ENCODE peak calls at places on chromosomes 7 and 10, in ten cellular contexts. J is hepatic stellate cell; B is NCI-H2081; K is astrocyte of the spinal cord; P is MV-4-11; R is CD4-positive, alpha-beta T cell; V is AG08395; Q is NCI-H526 treated with DMSO at 0.1 percent for 48 hours; T is fibroblast of lung; Z is type B pancreatic cell. L is an unnamed sample.

GRCh38 chr7:1814089-1814811 is 144.2 kb downstream of the ELFN1 start:
- DNase-seq in Z (peak; percentile 67), R (no peak), V (no peak), P (no peak), K (no peak), J (no peak), B (no peak), T (no peak), Q (no peak), L (no peak)

GRCh38 chr10:18681971-18682403 is 22.8 kb downstream of the ARL5B start:
- DNase-seq in Q (no peak), J (no peak), P (no peak), K (peak; percentile 53), Z (no peak), R (no peak), V (peak; percentile 25), T (no peak), B (no peak), L (no peak)

GRCh38 chr10:125281091-125281490 is 120.7 kb upstream of the CTBP2 start:
- DNase-seq in R (no peak), Q (no peak), B (no peak), J (no peak), K (no peak), T (no peak), V (no peak), P (no peak), Z (no peak), L (no peak)

GRCh38 chr10:72084094-72084459 is 4.3 kb downstream of the SPOCK2 start:
- DNase-seq in Z (no peak), K (no peak), J (no peak), V (no peak), P (no peak), R (peak; percentile 49), B (no peak), Q (no peak), T (no peak), L (no peak)

GRCh38 chr7:84022686-84023308 is 171.8 kb downstream of the SEMA3A start:
- DNase-seq in T (no peak), J (no peak), B (peak; percentile 92), R (no peak), P (no peak), K (no peak), Z (no peak), Q (peak; percentile 56), V (no peak), L (no peak)

GRCh38 chr7:55280031-55280454 is 85.1 kb upstream of the LANCL2 start:
- DNase-seq in J (peak; percentile 71), B (peak; percentile 61), R (peak; percentile 45), Q (peak; percentile 55), T (peak; percentile 76), K (peak; percentile 70), V (peak; percentile 84), Z (no peak), P (peak; percentile 56), L (peak; percentile 90)

GRCh38 chr10:31096161-31096560 is 64.5 kb upstream of the ZNF438 start:
- DNase-seq in B (no peak), J (no peak), V (no peak), R (no peak), Z (no peak), P (no peak), Q (no peak), T (no peak), K (no peak), L (no peak)

GRCh38 chr7:99448855-99449254 is 10.1 kb downstream of the CPSF4 start:
- DNase-seq in P (no peak), R (no peak), J (no peak), Q (no peak), V (no peak), K (no peak), Z (no peak), T (no peak), B (no peak), L (no peak)

GRCh38 chr7:138549082-138549481 is 89.0 kb downstream of the TRIM24 start:
- DNase-seq in Q (no peak), P (no peak), Z (no peak), V (no peak), R (no peak), B (no peak), K (no peak), T (peak; percentile 6), J (no peak), L (no peak)

GRCh38 chr10:127464561-127464960 is 84.5 kb upstream of the NPS start:
- DNase-seq in Q (no peak), V (no peak), P (no peak), T (no peak), J (no peak), K (no peak), B (no peak), R (no peak), Z (no peak), L (no peak)

GRCh38 chr7:144653449-144653848 is 182.4 kb downstream of the TPK1 start:
- DNase-seq in B (no peak), Q (no peak), J (no peak), K (no peak), R (no peak), Z (no peak), T (no peak), P (peak; percentile 11), V (no peak), L (no peak)

GRCh38 chr7:114977277-114977676 is 55.4 kb downstream of the MDFIC start:
- DNase-seq in V (no peak), T (no peak), B (no peak), J (no peak), Q (no peak), K (no peak), R (no peak), P (no peak), Z (no peak), L (no peak)

GRCh38 chr10:3231951-3232730 is 59.6 kb upstream of the PITRM1 start:
- DNase-seq in Q (no peak), J (peak; percentile 59), R (no peak), B (no peak), K (peak; percentile 80), V (peak; percentile 14), Z (no peak), P (no peak), T (peak; percentile 41), L (no peak)

GRCh38 chr10:88820990-88821389 is 18.5 kb downstream of the LIPM start:
- DNase-seq in J (peak; percentile 6), T (peak; percentile 94), P (no peak), R (no peak), Z (no peak), V (peak; percentile 47), K (peak; percentile 65), B (peak; percentile 11), Q (no peak), L (no peak)

GRCh38 chr7:93894426-93894825 is 3.9 kb upstream of the TFPI2 start:
- DNase-seq in K (no peak), B (no peak), T (no peak), P (no peak), V (no peak), Q (no peak), Z (no peak), R (no peak), J (peak; percentile 9), L (no peak)

GRCh38 chr10:79239275-79239779 is 107.9 kb upstream of the PPIF start:
- DNase-seq in R (no peak), T (peak; percentile 42), B (no peak), P (peak; percentile 27), V (peak; percentile 66), Q (no peak), Z (no peak), K (peak; percentile 37), J (peak; percentile 68), L (no peak)

GRCh38 chr10:4431114-4431862 is 394.7 kb upstream of the AKR1E2 start:
- DNase-seq in V (peak; percentile 46), Q (no peak), T (peak; percentile 52), B (no peak), R (no peak), K (peak; percentile 92), P (no peak), J (no peak), Z (no peak), L (peak; percentile 47)

GRCh38 chr10:105243381-105243780 is 602.3 kb downstream of the SORCS3 start:
- DNase-seq in B (no peak), Z (no peak), K (no peak), R (no peak), Q (no peak), P (no peak), J (no peak), T (no peak), V (no peak), L (no peak)

GRCh38 chr10:5737352-5737751 is 52.7 kb downstream of the TASOR2 start:
- DNase-seq in B (no peak), T (no peak), V (no peak), K (no peak), Q (no peak), R (no peak), J (no peak), P (no peak), Z (no peak), L (no peak)

GRCh38 chr10:62815373-62816111 is 624 bp downstream of the EGR2 start:
- DNase-seq in V (no peak), P (no peak), K (peak; percentile 33), B (no peak), Q (no peak), R (no peak), Z (no peak), J (no peak), T (no peak), L (peak; percentile 36)

GRCh38 chr7:70727861-70728260 is 404.1 kb upstream of the GALNT17 start:
- DNase-seq in Q (no peak), B (no peak), T (no peak), V (no peak), Z (no peak), J (no peak), K (no peak), R (no peak), P (no peak), L (no peak)

GRCh38 chr10:13877154-13877909 is 290.6 kb downstream of the PRPF18 start:
- DNase-seq in B (no peak), K (no peak), J (peak; percentile 73), T (peak; percentile 59), Z (no peak), R (no peak), V (peak; percentile 79), P (no peak), Q (no peak), L (no peak)

GRCh38 chr7:105677803-105678583 is 96.7 kb upstream of the EFCAB10 start:
- DNase-seq in B (no peak), V (no peak), Q (no peak), Z (no peak), T (no peak), K (no peak), P (peak; percentile 90), R (peak; percentile 36), J (no peak), L (no peak)

GRCh38 chr10:126158537-126158936 is 229.7 kb downstream of the ADAM12 start:
- DNase-seq in Z (no peak), B (no peak), Q (no peak), T (no peak), K (no peak), V (no peak), J (no peak), P (no peak), R (no peak), L (no peak)

GRCh38 chr10:132421377-132422168 is 24.6 kb downstream of the PWWP2B start:
- DNase-seq in Q (peak; percentile 26), R (no peak), Z (no peak), J (peak; percentile 95), B (no peak), T (peak; percentile 69), P (peak; percentile 85), V (peak; percentile 91), K (no peak), L (peak; percentile 64)

GRCh38 chr10:43824934-43825333 is 176.3 kb upstream of the ZNF32 start:
- DNase-seq in Z (no peak), V (no peak), T (peak; percentile 75), P (peak; percentile 10), K (peak; percentile 53), J (peak; percentile 51), B (no peak), R (no peak), Q (no peak), L (no peak)

GRCh38 chr10:73911553-73912004 is 647 bp downstream of the PLAU start:
- DNase-seq in P (no peak), T (no peak), R (no peak), Q (no peak), V (peak; percentile 30), B (no peak), Z (no peak), K (no peak), J (no peak), L (no peak)

GRCh38 chr7:139431010-139431409 is 52.5 kb downstream of the KLRG2 start:
- DNase-seq in Q (no peak), T (no peak), P (no peak), Z (peak; percentile 44), J (no peak), V (no peak), K (no peak), B (peak; percentile 31), R (no peak), L (no peak)